ENCODE peak calls at places on chromosomes 1 and 21, in nine cellular contexts. One of them, this sample, is unnamed.

GRCh38 chr1:204773246-204773645 is 87.7 kb upstream of the LRRN2 start:
- DNase-seq in RWPE1: no peak
- DNase-seq in activated T-helper 1 cell treated with anti-CD3 and anti-CD28 coated beads, Interleukin-12 subunit alpha, Interleukin-12 subunit beta, Interleukin-2, Interleukin-4 antibody, amounts not matched to agents 30 ng/mL and 10 ng/mL and 1 ng/mL, durations not matched to agents 14 hours and 24 hours and 36 hours: no peak
- DNase-seq in HFF-Myc: no peak
- DNase-seq in ELR: no peak
- DNase-seq in NCI-H1092: no peak
- DNase-seq in T-helper 9 cell: no peak
- DNase-seq in neuronal stem cell: no peak
- DNase-seq in prostate gland: no peak
- DNase-seq in this sample: no peak

GRCh38 chr21:44913425-44914175 is 7.1 kb downstream of the ITGB2 start:
- DNase-seq in prostate gland: no peak
- DNase-seq in ELR: no peak
- DNase-seq in T-helper 9 cell: no peak
- DNase-seq in RWPE1: no peak
- DNase-seq in activated T-helper 1 cell treated with anti-CD3 and anti-CD28 coated beads, Interleukin-12 subunit alpha, Interleukin-12 subunit beta, Interleukin-2, Interleukin-4 antibody, amounts not matched to agents 30 ng/mL and 10 ng/mL and 1 ng/mL, durations not matched to agents 14 hours and 24 hours and 36 hours: no peak
- DNase-seq in NCI-H1092: no peak
- DNase-seq in HFF-Myc: no peak
- DNase-seq in neuronal stem cell: no peak
- DNase-seq in this sample: no peak

GRCh38 chr1:26530898-26531598 is 1.5 kb downstream of the RPS6KA1 start:
- DNase-seq in RWPE1: peak
- DNase-seq in prostate gland: peak
- DNase-seq in neuronal stem cell: no peak
- DNase-seq in T-helper 9 cell: no peak
- DNase-seq in NCI-H1092: peak
- DNase-seq in activated T-helper 1 cell treated with anti-CD3 and anti-CD28 coated beads, Interleukin-12 subunit alpha, Interleukin-12 subunit beta, Interleukin-2, Interleukin-4 antibody, amounts not matched to agents 30 ng/mL and 10 ng/mL and 1 ng/mL, durations not matched to agents 14 hours and 24 hours and 36 hours: no peak
- DNase-seq in HFF-Myc: peak
- DNase-seq in ELR: peak
- DNase-seq in this sample: no peak

GRCh38 chr1:2269193-2269921 is 41.2 kb downstream of the SKI start:
- DNase-seq in prostate gland: no peak
- DNase-seq in HFF-Myc: no peak
- DNase-seq in T-helper 9 cell: no peak
- DNase-seq in ELR: no peak
- DNase-seq in activated T-helper 1 cell treated with anti-CD3 and anti-CD28 coated beads, Interleukin-12 subunit alpha, Interleukin-12 subunit beta, Interleukin-2, Interleukin-4 antibody, amounts not matched to agents 30 ng/mL and 10 ng/mL and 1 ng/mL, durations not matched to agents 14 hours and 24 hours and 36 hours: no peak
- DNase-seq in RWPE1: no peak
- DNase-seq in NCI-H1092: no peak
- DNase-seq in neuronal stem cell: no peak
- DNase-seq in this sample: no peak

GRCh38 chr1:231065510-231066241 is 25.6 kb upstream of the FAM89A start:
- DNase-seq in T-helper 9 cell: no peak
- DNase-seq in prostate gland: no peak
- DNase-seq in activated T-helper 1 cell treated with anti-CD3 and anti-CD28 coated beads, Interleukin-12 subunit alpha, Interleukin-12 subunit beta, Interleukin-2, Interleukin-4 antibody, amounts not matched to agents 30 ng/mL and 10 ng/mL and 1 ng/mL, durations not matched to agents 14 hours and 24 hours and 36 hours: no peak
- DNase-seq in HFF-Myc: no peak
- DNase-seq in ELR: no peak
- DNase-seq in RWPE1: no peak
- DNase-seq in NCI-H1092: no peak
- DNase-seq in neuronal stem cell: no peak
- DNase-seq in this sample: no peak

GRCh38 chr1:58802640-58803476 is 19.0 kb upstream of the JUN start:
- DNase-seq in HFF-Myc: no peak
- DNase-seq in T-helper 9 cell: no peak
- DNase-seq in ELR: no peak
- DNase-seq in prostate gland: no peak
- DNase-seq in NCI-H1092: no peak
- DNase-seq in neuronal stem cell: no peak
- DNase-seq in activated T-helper 1 cell treated with anti-CD3 and anti-CD28 coated beads, Interleukin-12 subunit alpha, Interleukin-12 subunit beta, Interleukin-2, Interleukin-4 antibody, amounts not matched to agents 30 ng/mL and 10 ng/mL and 1 ng/mL, durations not matched to agents 14 hours and 24 hours and 36 hours: no peak
- DNase-seq in RWPE1: no peak
- DNase-seq in this sample: no peak

GRCh38 chr21:41369915-41370839 is 8.3 kb downstream of the MX2 start:
- DNase-seq in NCI-H1092: no peak
- DNase-seq in activated T-helper 1 cell treated with anti-CD3 and anti-CD28 coated beads, Interleukin-12 subunit alpha, Interleukin-12 subunit beta, Interleukin-2, Interleukin-4 antibody, amounts not matched to agents 30 ng/mL and 10 ng/mL and 1 ng/mL, durations not matched to agents 14 hours and 24 hours and 36 hours: peak
- DNase-seq in neuronal stem cell: no peak
- DNase-seq in prostate gland: no peak
- DNase-seq in T-helper 9 cell: peak
- DNase-seq in ELR: no peak
- DNase-seq in RWPE1: no peak
- DNase-seq in HFF-Myc: no peak
- DNase-seq in this sample: no peak

GRCh38 chr1:205056188-205056611 is 13.2 kb downstream of the CNTN2 start:
- DNase-seq in neuronal stem cell: no peak
- DNase-seq in ELR: no peak
- DNase-seq in prostate gland: no peak
- DNase-seq in RWPE1: no peak
- DNase-seq in T-helper 9 cell: no peak
- DNase-seq in activated T-helper 1 cell treated with anti-CD3 and anti-CD28 coated beads, Interleukin-12 subunit alpha, Interleukin-12 subunit beta, Interleukin-2, Interleukin-4 antibody, amounts not matched to agents 30 ng/mL and 10 ng/mL and 1 ng/mL, durations not matched to agents 14 hours and 24 hours and 36 hours: no peak
- DNase-seq in NCI-H1092: no peak
- DNase-seq in HFF-Myc: no peak
- DNase-seq in this sample: no peak

GRCh38 chr1:204883405-204883804 is 12.7 kb downstream of the NFASC start:
- DNase-seq in prostate gland: no peak
- DNase-seq in activated T-helper 1 cell treated with anti-CD3 and anti-CD28 coated beads, Interleukin-12 subunit alpha, Interleukin-12 subunit beta, Interleukin-2, Interleukin-4 antibody, amounts not matched to agents 30 ng/mL and 10 ng/mL and 1 ng/mL, durations not matched to agents 14 hours and 24 hours and 36 hours: no peak
- DNase-seq in T-helper 9 cell: no peak
- DNase-seq in ELR: no peak
- DNase-seq in HFF-Myc: no peak
- DNase-seq in RWPE1: no peak
- DNase-seq in neuronal stem cell: no peak
- DNase-seq in NCI-H1092: no peak
- DNase-seq in this sample: no peak

GRCh38 chr1:111275079-111275478 is 15.6 kb upstream of the CHIA start:
- DNase-seq in prostate gland: no peak
- DNase-seq in HFF-Myc: peak
- DNase-seq in neuronal stem cell: no peak
- DNase-seq in ELR: peak
- DNase-seq in RWPE1: peak
- DNase-seq in activated T-helper 1 cell treated with anti-CD3 and anti-CD28 coated beads, Interleukin-12 subunit alpha, Interleukin-12 subunit beta, Interleukin-2, Interleukin-4 antibody, amounts not matched to agents 30 ng/mL and 10 ng/mL and 1 ng/mL, durations not matched to agents 14 hours and 24 hours and 36 hours: peak
- DNase-seq in T-helper 9 cell: no peak
- DNase-seq in NCI-H1092: no peak
- DNase-seq in this sample: no peak

GRCh38 chr1:143497374-143497747 is 474.4 kb downstream of the FAM72C start:
- DNase-seq in activated T-helper 1 cell treated with anti-CD3 and anti-CD28 coated beads, Interleukin-12 subunit alpha, Interleukin-12 subunit beta, Interleukin-2, Interleukin-4 antibody, amounts not matched to agents 30 ng/mL and 10 ng/mL and 1 ng/mL, durations not matched to agents 14 hours and 24 hours and 36 hours: no peak
- DNase-seq in RWPE1: no peak
- DNase-seq in HFF-Myc: no peak
- DNase-seq in ELR: no peak
- DNase-seq in NCI-H1092: no peak
- DNase-seq in T-helper 9 cell: no peak
- DNase-seq in neuronal stem cell: no peak
- DNase-seq in prostate gland: no peak
- DNase-seq in this sample: peak

GRCh38 chr1:242523968-242524570 is 428 bp downstream of the PLD5 start:
- DNase-seq in ELR: no peak
- DNase-seq in NCI-H1092: peak
- DNase-seq in RWPE1: peak
- DNase-seq in T-helper 9 cell: no peak
- DNase-seq in neuronal stem cell: peak
- DNase-seq in HFF-Myc: no peak
- DNase-seq in prostate gland: peak
- DNase-seq in activated T-helper 1 cell treated with anti-CD3 and anti-CD28 coated beads, Interleukin-12 subunit alpha, Interleukin-12 subunit beta, Interleukin-2, Interleukin-4 antibody, amounts not matched to agents 30 ng/mL and 10 ng/mL and 1 ng/mL, durations not matched to agents 14 hours and 24 hours and 36 hours: no peak
- DNase-seq in this sample: no peak

GRCh38 chr1:170707959-170708666 is 44.2 kb downstream of the PRRX1 start:
- DNase-seq in neuronal stem cell: no peak
- DNase-seq in T-helper 9 cell: no peak
- DNase-seq in NCI-H1092: no peak
- DNase-seq in prostate gland: no peak
- DNase-seq in ELR: peak
- DNase-seq in RWPE1: peak
- DNase-seq in HFF-Myc: peak
- DNase-seq in activated T-helper 1 cell treated with anti-CD3 and anti-CD28 coated beads, Interleukin-12 subunit alpha, Interleukin-12 subunit beta, Interleukin-2, Interleukin-4 antibody, amounts not matched to agents 30 ng/mL and 10 ng/mL and 1 ng/mL, durations not matched to agents 14 hours and 24 hours and 36 hours: no peak
- DNase-seq in this sample: no peak

GRCh38 chr1:167467126-167467725 is 51.1 kb downstream of the CD247 start:
- DNase-seq in HFF-Myc: no peak
- DNase-seq in NCI-H1092: no peak
- DNase-seq in ELR: peak
- DNase-seq in activated T-helper 1 cell treated with anti-CD3 and anti-CD28 coated beads, Interleukin-12 subunit alpha, Interleukin-12 subunit beta, Interleukin-2, Interleukin-4 antibody, amounts not matched to agents 30 ng/mL and 10 ng/mL and 1 ng/mL, durations not matched to agents 14 hours and 24 hours and 36 hours: no peak
- DNase-seq in prostate gland: no peak
- DNase-seq in T-helper 9 cell: no peak
- DNase-seq in neuronal stem cell: no peak
- DNase-seq in RWPE1: peak
- DNase-seq in this sample: no peak

GRCh38 chr21:33212159-33212851 is 17.4 kb upstream of the IFNAR2 start:
- DNase-seq in RWPE1: no peak
- DNase-seq in neuronal stem cell: no peak
- DNase-seq in activated T-helper 1 cell treated with anti-CD3 and anti-CD28 coated beads, Interleukin-12 subunit alpha, Interleukin-12 subunit beta, Interleukin-2, Interleukin-4 antibody, amounts not matched to agents 30 ng/mL and 10 ng/mL and 1 ng/mL, durations not matched to agents 14 hours and 24 hours and 36 hours: no peak
- DNase-seq in prostate gland: no peak
- DNase-seq in T-helper 9 cell: no peak
- DNase-seq in NCI-H1092: no peak
- DNase-seq in ELR: peak
- DNase-seq in HFF-Myc: no peak
- DNase-seq in this sample: peak

GRCh38 chr1:74504125-74505065 is 8.0 kb downstream of the LRRC53 start:
- DNase-seq in ELR: peak
- DNase-seq in RWPE1: peak
- DNase-seq in HFF-Myc: peak
- DNase-seq in neuronal stem cell: peak
- DNase-seq in NCI-H1092: peak
- DNase-seq in activated T-helper 1 cell treated with anti-CD3 and anti-CD28 coated beads, Interleukin-12 subunit alpha, Interleukin-12 subunit beta, Interleukin-2, Interleukin-4 antibody, amounts not matched to agents 30 ng/mL and 10 ng/mL and 1 ng/mL, durations not matched to agents 14 hours and 24 hours and 36 hours: peak
- DNase-seq in T-helper 9 cell: peak
- DNase-seq in prostate gland: no peak
- DNase-seq in this sample: no peak

GRCh38 chr1:117392776-117393175 is 25.5 kb downstream of the MAN1A2 start:
- DNase-seq in ELR: no peak
- DNase-seq in prostate gland: no peak
- DNase-seq in activated T-helper 1 cell treated with anti-CD3 and anti-CD28 coated beads, Interleukin-12 subunit alpha, Interleukin-12 subunit beta, Interleukin-2, Interleukin-4 antibody, amounts not matched to agents 30 ng/mL and 10 ng/mL and 1 ng/mL, durations not matched to agents 14 hours and 24 hours and 36 hours: no peak
- DNase-seq in neuronal stem cell: no peak
- DNase-seq in T-helper 9 cell: no peak
- DNase-seq in RWPE1: no peak
- DNase-seq in HFF-Myc: no peak
- DNase-seq in NCI-H1092: no peak
- DNase-seq in this sample: no peak

GRCh38 chr1:247295274-247295684 is 36.4 kb downstream of the ZNF496 start:
- DNase-seq in neuronal stem cell: no peak
- DNase-seq in HFF-Myc: no peak
- DNase-seq in NCI-H1092: no peak
- DNase-seq in T-helper 9 cell: no peak
- DNase-seq in RWPE1: no peak
- DNase-seq in activated T-helper 1 cell treated with anti-CD3 and anti-CD28 coated beads, Interleukin-12 subunit alpha, Interleukin-12 subunit beta, Interleukin-2, Interleukin-4 antibody, amounts not matched to agents 30 ng/mL and 10 ng/mL and 1 ng/mL, durations not matched to agents 14 hours and 24 hours and 36 hours: no peak
- DNase-seq in ELR: peak
- DNase-seq in prostate gland: no peak
- DNase-seq in this sample: no peak

GRCh38 chr1:238409191-238409846 is 518.6 kb upstream of the ZP4 start:
- DNase-seq in NCI-H1092: no peak
- DNase-seq in T-helper 9 cell: no peak
- DNase-seq in RWPE1: peak
- DNase-seq in ELR: peak
- DNase-seq in neuronal stem cell: no peak
- DNase-seq in HFF-Myc: no peak
- DNase-seq in prostate gland: no peak
- DNase-seq in activated T-helper 1 cell treated with anti-CD3 and anti-CD28 coated beads, Interleukin-12 subunit alpha, Interleukin-12 subunit beta, Interleukin-2, Interleukin-4 antibody, amounts not matched to agents 30 ng/mL and 10 ng/mL and 1 ng/mL, durations not matched to agents 14 hours and 24 hours and 36 hours: no peak
- DNase-seq in this sample: no peak

GRCh38 chr1:12518956-12519707 is 98.9 kb downstream of the DHRS3 start:
- DNase-seq in ELR: peak
- DNase-seq in neuronal stem cell: no peak
- DNase-seq in activated T-helper 1 cell treated with anti-CD3 and anti-CD28 coated beads, Interleukin-12 subunit alpha, Interleukin-12 subunit beta, Interleukin-2, Interleukin-4 antibody, amounts not matched to agents 30 ng/mL and 10 ng/mL and 1 ng/mL, durations not matched to agents 14 hours and 24 hours and 36 hours: peak
- DNase-seq in RWPE1: no peak
- DNase-seq in HFF-Myc: no peak
- DNase-seq in NCI-H1092: no peak
- DNase-seq in prostate gland: peak
- DNase-seq in T-helper 9 cell: no peak
- DNase-seq in this sample: no peak

GRCh38 chr1:229884765-229885164 is 182.3 kb upstream of the GALNT2 start:
- DNase-seq in neuronal stem cell: no peak
- DNase-seq in HFF-Myc: no peak
- DNase-seq in activated T-helper 1 cell treated with anti-CD3 and anti-CD28 coated beads, Interleukin-12 subunit alpha, Interleukin-12 subunit beta, Interleukin-2, Interleukin-4 antibody, amounts not matched to agents 30 ng/mL and 10 ng/mL and 1 ng/mL, durations not matched to agents 14 hours and 24 hours and 36 hours: no peak
- DNase-seq in RWPE1: no peak
- DNase-seq in T-helper 9 cell: no peak
- DNase-seq in ELR: no peak
- DNase-seq in NCI-H1092: peak
- DNase-seq in prostate gland: no peak
- DNase-seq in this sample: no peak

GRCh38 chr1:246012271-246012854 is 494.7 kb downstream of the SMYD3 start:
- DNase-seq in RWPE1: peak
- DNase-seq in ELR: peak
- DNase-seq in neuronal stem cell: peak
- DNase-seq in NCI-H1092: peak
- DNase-seq in prostate gland: no peak
- DNase-seq in T-helper 9 cell: no peak
- DNase-seq in activated T-helper 1 cell treated with anti-CD3 and anti-CD28 coated beads, Interleukin-12 subunit alpha, Interleukin-12 subunit beta, Interleukin-2, Interleukin-4 antibody, amounts not matched to agents 30 ng/mL and 10 ng/mL and 1 ng/mL, durations not matched to agents 14 hours and 24 hours and 36 hours: peak
- DNase-seq in HFF-Myc: no peak
- DNase-seq in this sample: no peak

GRCh38 chr1:42456010-42456753 is at the start of the genes PPCS and ZMYND12:
- DNase-seq in NCI-H1092: peak
- DNase-seq in HFF-Myc: peak
- DNase-seq in T-helper 9 cell: peak
- DNase-seq in neuronal stem cell: peak
- DNase-seq in prostate gland: peak
- DNase-seq in ELR: peak
- DNase-seq in RWPE1: peak
- DNase-seq in activated T-helper 1 cell treated with anti-CD3 and anti-CD28 coated beads, Interleukin-12 subunit alpha, Interleukin-12 subunit beta, Interleukin-2, Interleukin-4 antibody, amounts not matched to agents 30 ng/mL and 10 ng/mL and 1 ng/mL, durations not matched to agents 14 hours and 24 hours and 36 hours: peak
- DNase-seq in this sample: peak

GRCh38 chr1:153945795-153946621 is 510 bp downstream of the DENND4B start:
- DNase-seq in neuronal stem cell: no peak
- DNase-seq in HFF-Myc: no peak
- DNase-seq in RWPE1: peak
- DNase-seq in activated T-helper 1 cell treated with anti-CD3 and anti-CD28 coated beads, Interleukin-12 subunit alpha, Interleukin-12 subunit beta, Interleukin-2, Interleukin-4 antibody, amounts not matched to agents 30 ng/mL and 10 ng/mL and 1 ng/mL, durations not matched to agents 14 hours and 24 hours and 36 hours: peak
- DNase-seq in prostate gland: peak
- DNase-seq in NCI-H1092: no peak
- DNase-seq in ELR: peak
- DNase-seq in T-helper 9 cell: peak
- DNase-seq in this sample: peak

GRCh38 chr21:34933609-34934345 is 115.3 kb downstream of the RUNX1 start:
- DNase-seq in T-helper 9 cell: no peak
- DNase-seq in prostate gland: no peak
- DNase-seq in HFF-Myc: no peak
- DNase-seq in RWPE1: no peak
- DNase-seq in ELR: peak
- DNase-seq in activated T-helper 1 cell treated with anti-CD3 and anti-CD28 coated beads, Interleukin-12 subunit alpha, Interleukin-12 subunit beta, Interleukin-2, Interleukin-4 antibody, amounts not matched to agents 30 ng/mL and 10 ng/mL and 1 ng/mL, durations not matched to agents 14 hours and 24 hours and 36 hours: peak
- DNase-seq in NCI-H1092: no peak
- DNase-seq in neuronal stem cell: no peak
- DNase-seq in this sample: no peak

GRCh38 chr1:182193908-182194550 is 132.5 kb upstream of the ZNF648 start:
- DNase-seq in T-helper 9 cell: no peak
- DNase-seq in neuronal stem cell: no peak
- DNase-seq in activated T-helper 1 cell treated with anti-CD3 and anti-CD28 coated beads, Interleukin-12 subunit alpha, Interleukin-12 subunit beta, Interleukin-2, Interleukin-4 antibody, amounts not matched to agents 30 ng/mL and 10 ng/mL and 1 ng/mL, durations not matched to agents 14 hours and 24 hours and 36 hours: no peak
- DNase-seq in ELR: peak
- DNase-seq in RWPE1: no peak
- DNase-seq in NCI-H1092: no peak
- DNase-seq in prostate gland: no peak
- DNase-seq in HFF-Myc: no peak
- DNase-seq in this sample: no peak

GRCh38 chr21:42553435-42553834 is 39.8 kb downstream of the SLC37A1 start:
- DNase-seq in prostate gland: no peak
- DNase-seq in T-helper 9 cell: no peak
- DNase-seq in NCI-H1092: no peak
- DNase-seq in ELR: no peak
- DNase-seq in RWPE1: no peak
- DNase-seq in activated T-helper 1 cell treated with anti-CD3 and anti-CD28 coated beads, Interleukin-12 subunit alpha, Interleukin-12 subunit beta, Interleukin-2, Interleukin-4 antibody, amounts not matched to agents 30 ng/mL and 10 ng/mL and 1 ng/mL, durations not matched to agents 14 hours and 24 hours and 36 hours: no peak
- DNase-seq in HFF-Myc: no peak
- DNase-seq in neuronal stem cell: no peak
- DNase-seq in this sample: no peak

GRCh38 chr21:38832664-38833063 is 26.9 kb downstream of the ETS2 start:
- DNase-seq in prostate gland: no peak
- DNase-seq in HFF-Myc: no peak
- DNase-seq in ELR: no peak
- DNase-seq in RWPE1: no peak
- DNase-seq in neuronal stem cell: no peak
- DNase-seq in T-helper 9 cell: no peak
- DNase-seq in NCI-H1092: no peak
- DNase-seq in activated T-helper 1 cell treated with anti-CD3 and anti-CD28 coated beads, Interleukin-12 subunit alpha, Interleukin-12 subunit beta, Interleukin-2, Interleukin-4 antibody, amounts not matched to agents 30 ng/mL and 10 ng/mL and 1 ng/mL, durations not matched to agents 14 hours and 24 hours and 36 hours: no peak
- DNase-seq in this sample: no peak

GRCh38 chr1:206684478-206685255 is at the start of gene MAPKAPK2:
- DNase-seq in ELR: peak
- DNase-seq in activated T-helper 1 cell treated with anti-CD3 and anti-CD28 coated beads, Interleukin-12 subunit alpha, Interleukin-12 subunit beta, Interleukin-2, Interleukin-4 antibody, amounts not matched to agents 30 ng/mL and 10 ng/mL and 1 ng/mL, durations not matched to agents 14 hours and 24 hours and 36 hours: peak
- DNase-seq in HFF-Myc: no peak
- DNase-seq in prostate gland: peak
- DNase-seq in T-helper 9 cell: peak
- DNase-seq in RWPE1: peak
- DNase-seq in NCI-H1092: peak
- DNase-seq in neuronal stem cell: peak
- DNase-seq in this sample: peak

GRCh38 chr1:98035587-98035986 is 114.8 kb upstream of the DPYD start:
- DNase-seq in RWPE1: no peak
- DNase-seq in ELR: no peak
- DNase-seq in T-helper 9 cell: no peak
- DNase-seq in NCI-H1092: no peak
- DNase-seq in neuronal stem cell: no peak
- DNase-seq in prostate gland: no peak
- DNase-seq in activated T-helper 1 cell treated with anti-CD3 and anti-CD28 coated beads, Interleukin-12 subunit alpha, Interleukin-12 subunit beta, Interleukin-2, Interleukin-4 antibody, amounts not matched to agents 30 ng/mL and 10 ng/mL and 1 ng/mL, durations not matched to agents 14 hours and 24 hours and 36 hours: no peak
- DNase-seq in HFF-Myc: no peak
- DNase-seq in this sample: no peak

GRCh38 chr21:45460611-45461368 is 55.8 kb downstream of the COL18A1 start:
- DNase-seq in ELR: peak
- DNase-seq in T-helper 9 cell: no peak
- DNase-seq in HFF-Myc: peak
- DNase-seq in activated T-helper 1 cell treated with anti-CD3 and anti-CD28 coated beads, Interleukin-12 subunit alpha, Interleukin-12 subunit beta, Interleukin-2, Interleukin-4 antibody, amounts not matched to agents 30 ng/mL and 10 ng/mL and 1 ng/mL, durations not matched to agents 14 hours and 24 hours and 36 hours: no peak
- DNase-seq in neuronal stem cell: no peak
- DNase-seq in prostate gland: no peak
- DNase-seq in RWPE1: no peak
- DNase-seq in NCI-H1092: no peak
- DNase-seq in this sample: no peak

This sample was measured in T-helper 2 cell.